ENCODE peak calls at places on chromosomes 12 and 14, in nine cellular contexts. G is HAP-1; X is naive thymus-derived CD4-positive, alpha-beta T cell; T is GM23338; K is cardiac muscle cell; N is CD8-positive, alpha-beta memory T cell; V is aorta; L is PC-9; E is stomach. O is an unnamed sample. For H3K4me1, the result is how much of the 10 kb centered on the place peaks cover.

GRCh38 chr12:7017870-7018349 is 366 bp downstream of the LPCAT3 start:
- DNase-seq in G (peak), V (no peak), X (no peak), E (peak), T (no peak), L (no peak), K (no peak), N (no peak), O (no peak)

GRCh38 chr12:13251496-13251895 is 55.0 kb downstream of the EMP1 start:
- DNase-seq in K (no peak), V (no peak), T (no peak), E (no peak), G (no peak), X (no peak), N (no peak), L (no peak), O (no peak)

GRCh38 chr14:51428981-51429380 is 188.9 kb downstream of the TMX1 start:
- DNase-seq in K (no peak), N (no peak), T (no peak), L (no peak), V (no peak), X (no peak), E (no peak), G (no peak), O (no peak)

GRCh38 chr12:101607894-101608293 is 13.1 kb downstream of the MYBPC1 start:
- DNase-seq in V (no peak), X (no peak), G (no peak), L (no peak), K (no peak), N (no peak), E (peak), T (no peak), O (no peak)

GRCh38 chr12:129381717-129382116 is 522.1 kb downstream of the TMEM132D start:
- DNase-seq in K (no peak), E (no peak), V (no peak), L (no peak), N (no peak), X (no peak), G (no peak), T (no peak), O (no peak)

GRCh38 chr12:1848741-1849140 is 28.4 kb downstream of the LRTM2 start:
- DNase-seq in X (no peak), N (no peak), V (no peak), G (no peak), L (no peak), K (no peak), E (no peak), T (no peak), O (no peak)

GRCh38 chr14:51701956-51702355 is 50.2 kb downstream of the FRMD6 start:
- DNase-seq in T (peak), G (no peak), N (no peak), E (no peak), L (no peak), K (no peak), X (no peak), V (no peak), O (no peak)

GRCh38 chr12:91852646-91853045 is 293.0 kb downstream of the BTG1 start:
- DNase-seq in T (no peak), V (no peak), N (no peak), X (no peak), L (no peak), K (peak), E (no peak), G (no peak), O (no peak)

GRCh38 chr12:54725233-54725843 is 77.2 kb upstream of the DCD start:
- DNase-seq in E (no peak), G (peak), V (no peak), T (peak), N (no peak), X (no peak), K (peak), L (no peak), O (no peak)

GRCh38 chr12:78887008-78887407 is 22.4 kb downstream of the SYT1 start:
- DNase-seq in G (no peak), V (no peak), K (peak), T (no peak), N (no peak), E (no peak), X (no peak), L (no peak), O (no peak)

GRCh38 chr12:4115570-4115969 is 158.0 kb upstream of the CCND2 start:
- DNase-seq in K (no peak), V (no peak), X (no peak), E (no peak), L (no peak), G (no peak), T (peak), N (no peak), O (no peak)

GRCh38 chr14:57287745-57288144 is 19.0 kb downstream of the AP5M1 start:
- DNase-seq in N (no peak), T (no peak), V (no peak), L (no peak), G (no peak), K (no peak), X (no peak), E (no peak), O (no peak)

GRCh38 chr12:114961491-114961890 is 277.5 kb upstream of the TBX3 start:
- DNase-seq in V (no peak), E (no peak), K (no peak), L (no peak), X (no peak), G (no peak), T (no peak), N (no peak), O (no peak)

GRCh38 chr14:32896979-32897723 is 41.5 kb upstream of the NPAS3 start:
- DNase-seq in E (no peak), G (no peak), X (no peak), K (peak), L (no peak), V (no peak), N (no peak), T (no peak), O (no peak)

GRCh38 chr14:56147980-56148901 is 30.0 kb downstream of the PELI2 start:
- DNase-seq in X (no peak), E (no peak), G (no peak), T (peak), K (no peak), V (no peak), N (no peak), L (no peak), O (no peak)

GRCh38 chr12:79373896-79374499 is 316.8 kb downstream of the PAWR start:
- DNase-seq in N (no peak), L (no peak), T (peak), G (peak), K (peak), X (no peak), V (no peak), E (no peak), O (no peak)

GRCh38 chr14:101004954-101005353 is 101.4 kb upstream of the RTL1 start:
- DNase-seq in X (no peak), V (peak), N (no peak), T (no peak), G (no peak), L (no peak), E (no peak), K (peak), O (no peak)

GRCh38 chr14:88737245-88737644 is 55.5 kb downstream of the EML5 start:
- DNase-seq in L (no peak), X (no peak), V (no peak), E (no peak), N (no peak), G (no peak), K (no peak), T (no peak), O (no peak)

GRCh38 chr14:99564256-99564902 is 39.6 kb downstream of the CCDC85C start:
- DNase-seq in E (peak), K (peak), X (no peak), L (no peak), G (no peak), V (no peak), T (no peak), N (no peak), O (no peak)

GRCh38 chr14:33762462-33762861 is 188.4 kb downstream of the EGLN3 start:
- DNase-seq in T (no peak), N (no peak), E (no peak), L (no peak), X (no peak), V (no peak), G (no peak), K (peak), O (no peak)

GRCh38 chr12:43551971-43552559 is at the start of gene ADAMTS20:
- DNase-seq in N (no peak), L (no peak), V (peak), G (no peak), T (peak), K (peak), E (no peak), X (no peak), O (no peak)

GRCh38 chr14:49989980-49990379 is 97.1 kb downstream of the ARF6 start:
- DNase-seq in K (no peak), T (no peak), E (no peak), X (no peak), V (no peak), L (no peak), G (no peak), N (no peak), O (no peak)
- H3K4me1 ChIP-seq in K (under half), T (under half), E (under half), X (under half), V (under half), L (under half), G (under half), N (under half), O (under half)

GRCh38 chr14:103126088-103126872 is 3.0 kb downstream of the TNFAIP2 start:
- DNase-seq in T (no peak), G (no peak), N (no peak), K (no peak), L (peak), V (peak), E (no peak), X (no peak), O (no peak)

GRCh38 chr14:103127861-103128598 is 4.8 kb downstream of the TNFAIP2 start:
- DNase-seq in T (no peak), N (no peak), L (peak), E (no peak), K (no peak), V (peak), G (no peak), X (no peak), O (no peak)

GRCh38 chr14:103125098-103126070 is 2.1 kb downstream of the TNFAIP2 start:
- DNase-seq in L (no peak), V (peak), G (no peak), E (no peak), N (no peak), X (no peak), T (no peak), K (no peak), O (no peak)

GRCh38 chr14:103127356-103127755 is 4.1 kb downstream of the TNFAIP2 start:
- DNase-seq in N (no peak), V (peak), X (no peak), T (no peak), E (no peak), G (no peak), L (peak), K (no peak), O (no peak)

DNA sequence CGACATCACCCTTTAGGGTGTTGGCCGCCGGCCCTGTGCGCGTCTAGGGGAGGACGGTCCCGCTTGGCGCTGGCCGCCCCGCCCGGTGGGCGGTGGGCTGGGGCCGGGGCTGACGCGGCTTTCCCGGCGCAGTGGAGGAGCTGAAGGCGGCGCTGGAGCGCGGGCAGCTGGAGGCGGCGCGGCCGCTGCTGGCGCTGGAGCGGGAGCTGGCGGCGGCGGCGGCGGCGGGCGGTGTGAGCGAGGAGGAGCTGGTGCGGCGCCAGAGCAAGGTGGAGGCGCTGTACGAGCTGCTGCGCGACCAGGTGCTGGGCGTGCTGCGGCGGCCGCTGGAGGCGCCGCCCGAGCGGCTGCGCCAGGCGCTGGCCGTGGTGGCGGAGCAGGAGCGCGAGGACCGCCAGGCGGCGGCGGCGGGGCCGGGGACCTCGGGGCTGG is 3.6 kb downstream of the TNFAIP2 start:
- DNase-seq in G (no peak), E (peak), V (peak), T (peak), L (peak), K (peak), N (no peak), X (no peak), O (no peak)
- H3K4me3 ChIP-seq in G (no peak), E (peak), V (no peak), T (peak), L (peak), K (peak), N (no peak), X (no peak), O (no peak)

GRCh38 chr12:123064885-123065619 is 84.6 kb downstream of the ARL6IP4 start:
- DNase-seq in G (no peak), V (no peak), E (no peak), N (no peak), L (no peak), T (no peak), X (no peak), K (no peak), O (no peak)
- H3K4me1 ChIP-seq in G (under half), V (under half), E (half or more), N (under half), L (half or more), T (under half), X (under half), K (half or more), O (under half)

DNA sequence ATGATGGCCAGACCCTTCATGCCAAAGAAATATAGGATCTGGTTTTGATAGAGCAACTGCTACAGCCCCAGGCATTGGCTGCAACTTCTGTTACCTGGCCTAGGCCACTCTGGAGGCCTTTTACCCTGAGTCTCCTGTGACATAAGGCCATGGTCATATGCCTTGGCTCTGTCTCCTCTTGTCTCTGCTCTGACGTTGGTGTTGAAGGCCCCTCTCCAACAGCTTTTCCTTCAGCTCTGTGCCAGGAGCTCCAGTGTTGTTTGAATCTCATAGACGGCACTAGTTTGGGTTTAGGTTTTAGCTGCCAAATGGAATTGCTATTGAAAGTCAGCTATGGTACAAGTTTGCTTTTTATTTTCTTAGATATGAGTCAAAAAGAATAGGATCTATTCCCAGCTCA is 41.1 kb downstream of the TTLL5 start:
- DNase-seq in G (no peak), K (no peak), V (no peak), E (no peak), N (no peak), L (no peak), X (no peak), T (no peak), O (no peak)
- H3K4me3 ChIP-seq in G (no peak), K (no peak), V (no peak), E (no peak), N (no peak), L (no peak), X (no peak), T (no peak), O (no peak)

DNA sequence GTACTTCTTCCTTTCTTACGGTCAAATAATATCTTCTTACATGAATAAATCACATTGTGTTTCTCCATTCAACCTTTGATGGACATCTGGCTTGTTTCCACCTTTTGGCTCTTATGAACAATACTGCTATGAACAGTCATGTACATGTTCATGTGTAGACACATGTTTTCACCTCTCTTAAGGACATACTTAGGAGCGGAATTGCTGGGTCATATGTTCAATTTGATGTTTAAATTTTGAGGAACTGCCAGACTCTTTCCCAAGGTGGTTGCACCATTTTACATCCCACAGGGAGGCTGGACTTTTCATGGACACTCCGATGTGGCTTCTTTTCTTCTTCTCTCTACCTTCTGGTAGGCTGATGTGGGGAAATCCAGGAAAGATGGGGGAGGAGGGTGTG is 16.8 kb downstream of the LGMN start:
- DNase-seq in V (no peak), K (no peak), L (no peak), G (no peak), T (no peak), N (no peak), E (no peak), X (no peak), O (no peak)
- H3K4me1 ChIP-seq in V (under half), K (half or more), L (under half), G (under half), T (under half), N (under half), E (under half), X (under half), O (under half)

GRCh38 chr14:36518586-36519430 is 1.2 kb downstream of the NKX2-1 start:
- DNase-seq in E (no peak), L (no peak), N (no peak), V (no peak), K (no peak), G (peak), T (peak), X (no peak), O (no peak)
- H3K4me3 ChIP-seq in E (peak), L (peak), N (no peak), V (peak), K (no peak), G (peak), T (peak), X (no peak), O (no peak)

DNA sequence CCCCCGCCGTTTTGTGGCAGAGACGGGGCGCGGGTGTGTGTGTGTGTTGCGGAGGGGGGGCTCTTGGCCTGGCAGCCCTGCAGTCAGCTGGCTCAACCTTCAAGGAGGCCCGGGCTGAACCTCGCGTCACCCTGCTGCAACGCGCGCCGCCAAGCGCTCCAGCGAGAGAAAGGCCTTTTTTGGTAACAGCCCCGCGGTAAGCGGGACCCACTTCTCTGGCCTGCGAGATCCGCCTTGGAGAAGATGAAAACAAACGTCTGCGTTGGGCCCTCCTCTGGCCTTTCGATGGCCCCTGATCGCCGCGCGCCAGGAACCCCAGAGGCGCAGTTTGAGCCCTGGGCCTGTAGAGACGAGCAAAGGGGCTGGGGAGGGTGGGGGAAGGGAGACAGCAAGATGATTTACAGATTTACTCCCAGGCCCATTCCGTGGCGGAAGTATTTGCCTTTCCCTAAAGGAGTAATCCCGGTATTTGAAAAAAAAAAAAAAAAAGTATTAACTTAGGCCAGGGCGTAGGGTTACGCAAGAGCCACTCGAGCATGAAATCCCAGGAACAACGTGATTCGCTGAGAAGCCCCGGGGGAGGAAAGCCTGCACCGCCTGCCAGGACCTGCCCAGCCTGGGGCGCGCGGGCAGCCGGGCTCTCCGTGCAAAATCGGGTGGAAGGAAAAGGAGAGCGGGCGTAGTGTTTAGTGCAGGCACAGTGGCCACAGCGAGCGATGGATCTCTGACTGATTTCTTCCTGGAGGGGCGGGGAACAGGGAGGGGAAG is 4.5 kb upstream of the IRF2BPL start:
- DNase-seq in L (peak), T (peak), N (peak), E (peak), K (peak), G (peak), V (peak), X (peak), O (peak)
- H3K4me1 ChIP-seq in L (half or more), T (half or more), N (half or more), E (half or more), K (half or more), G (under half), V (under half), X (under half), O (half or more)

DNA sequence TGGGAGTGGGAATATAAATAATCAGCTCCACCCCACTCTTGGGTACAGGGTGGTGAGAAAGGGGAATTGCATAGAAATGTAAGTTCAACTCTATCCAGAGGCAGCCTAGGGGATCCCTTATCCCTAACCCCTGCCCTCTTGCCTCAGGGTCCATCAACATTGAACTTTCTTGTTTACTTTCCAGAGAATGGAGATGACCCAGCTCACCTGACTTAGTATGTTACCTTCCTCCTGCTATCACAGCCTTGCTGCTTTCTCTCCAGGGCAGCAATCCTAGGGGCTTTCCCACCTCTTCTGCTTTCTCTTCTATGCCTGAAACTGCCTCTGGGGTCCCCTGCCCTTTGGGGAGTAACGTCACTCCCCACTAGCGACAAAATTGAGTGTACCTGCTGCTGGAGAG is 2.7 kb downstream of the LRP1 start:
- DNase-seq in N (no peak), E (no peak), K (no peak), V (no peak), X (no peak), G (no peak), T (no peak), L (no peak), O (no peak)
- H3K4me3 ChIP-seq in N (no peak), E (peak), K (no peak), V (no peak), X (no peak), G (no peak), T (peak), L (no peak), O (no peak)

GRCh38 chr14:93006484-93007128 is 83.7 kb downstream of the CHGA start:
- DNase-seq in X (no peak), N (no peak), T (no peak), V (no peak), E (no peak), L (no peak), K (peak), G (no peak), O (no peak)

GRCh38 chr14:93004699-93005082 is 81.7 kb downstream of the CHGA start:
- DNase-seq in K (no peak), V (no peak), L (no peak), E (no peak), N (no peak), G (no peak), X (no peak), T (no peak), O (no peak)

GRCh38 chr14:93007225-93007997 is 84.5 kb downstream of the CHGA start:
- DNase-seq in T (no peak), E (peak), L (peak), G (no peak), X (no peak), K (peak), V (peak), N (no peak), O (no peak)

GRCh38 chr14:93005135-93005813 is 82.3 kb downstream of the CHGA start:
- DNase-seq in K (peak), V (no peak), G (no peak), T (no peak), N (no peak), E (peak), L (no peak), X (no peak), O (no peak)

DNA sequence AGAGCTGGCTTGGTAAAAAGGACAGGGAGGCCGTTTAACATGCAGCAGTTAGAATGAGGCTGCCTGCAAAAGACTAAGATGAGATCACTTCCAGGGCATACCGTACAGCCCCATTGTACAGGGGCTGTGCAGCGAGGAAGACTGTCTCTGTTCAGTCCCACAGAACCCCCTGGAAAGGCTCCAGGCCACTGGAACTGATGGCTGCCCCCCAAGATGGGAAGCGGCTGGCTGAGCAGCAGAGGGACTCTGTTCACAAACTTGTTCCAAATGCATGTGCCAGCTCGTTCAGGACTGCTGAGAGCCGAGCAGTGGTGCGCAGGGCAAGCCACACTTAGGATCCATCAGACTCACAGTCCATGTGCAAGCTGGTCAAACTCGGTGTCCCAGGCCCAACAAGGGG is 82.9 kb downstream of the CHGA start:
- DNase-seq in K (no peak), L (no peak), V (no peak), E (no peak), N (no peak), X (no peak), T (no peak), G (no peak), O (no peak)
- H3K4me1 ChIP-seq in K (under half), L (under half), V (under half), E (under half), N (under half), X (under half), T (under half), G (under half), O (under half)

O was measured in CD4-positive, CD25-positive, alpha-beta regulatory T cell.